ENCODE peak calls at places on chromosome 1, in nine cellular contexts. C, X, V, A, T, K, Y, G and D are unnamed samples.

GRCh38 chr1:201063190-201063544 is 39.7 kb upstream of the KIF21B start:
- DNase-seq in C (no peak), X (no peak), V (no peak), A (no peak), T (no peak), K (no peak), Y (no peak), G (no peak), D (no peak)

GRCh38 chr1:202200112-202200548 is 6.5 kb downstream of the LGR6 start:
- DNase-seq in C (no peak), X (no peak), V (no peak), A (no peak), T (peak), K (peak), Y (no peak), G (peak), D (no peak)

GRCh38 chr1:230772457-230773395 is 25.5 kb downstream of the CAPN9 start:
- DNase-seq in C (peak), X (no peak), V (peak), A (no peak), T (peak), K (peak), Y (peak), G (no peak), D (peak)

GRCh38 chr1:109388884-109389637 is 8.7 kb downstream of the SORT1 start:
- DNase-seq in C (no peak), X (no peak), V (no peak), A (no peak), T (no peak), K (no peak), Y (no peak), G (no peak), D (no peak)

GRCh38 chr1:36322786-36323635 is 434 bp downstream of the EVA1B start:
- DNase-seq in C (peak), X (peak), V (peak), A (peak), T (peak), K (peak), Y (no peak), G (peak), D (peak)

GRCh38 chr1:66510407-66510806 is 23.5 kb upstream of the SGIP1 start:
- DNase-seq in C (no peak), X (no peak), V (no peak), A (no peak), T (no peak), K (no peak), Y (no peak), G (no peak), D (no peak)

GRCh38 chr1:30984991-30985503 is 76.5 kb upstream of the SDC3 start:
- DNase-seq in C (no peak), X (no peak), V (no peak), A (no peak), T (no peak), K (no peak), Y (no peak), G (no peak), D (no peak)

GRCh38 chr1:207920481-207921050 is 9.6 kb upstream of the CD34 start:
- DNase-seq in C (no peak), X (peak), V (no peak), A (peak), T (no peak), K (no peak), Y (no peak), G (no peak), D (no peak)

GRCh38 chr1:205275133-205275532 is 46.4 kb downstream of the NUAK2 start:
- DNase-seq in C (no peak), X (no peak), V (no peak), A (no peak), T (no peak), K (peak), Y (no peak), G (peak), D (no peak)

GRCh38 chr1:210328746-210329488 is at the start of gene HHAT:
- DNase-seq in C (peak), X (peak), V (peak), A (peak), T (peak), K (peak), Y (peak), G (peak), D (peak)

GRCh38 chr1:218275823-218276222 is 9.3 kb upstream of the RRP15 start:
- DNase-seq in C (no peak), X (no peak), V (no peak), A (no peak), T (no peak), K (no peak), Y (no peak), G (no peak), D (no peak)

GRCh38 chr1:45926302-45926701 is 122.9 kb downstream of the MAST2 start:
- DNase-seq in C (no peak), X (no peak), V (no peak), A (no peak), T (no peak), K (no peak), Y (no peak), G (no peak), D (no peak)

GRCh38 chr1:231779081-231779480 is 152.5 kb downstream of the DISC1 start:
- DNase-seq in C (no peak), X (no peak), V (no peak), A (no peak), T (no peak), K (no peak), Y (no peak), G (no peak), D (no peak)
- H3K27ac ChIP-seq in C (no peak), X (no peak), V (no peak), A (no peak), T (no peak), K (no peak), Y (peak), G (no peak), D (no peak)

GRCh38 chr1:150466964-150467363 is 20.3 kb upstream of the TARS2 start:
- DNase-seq in C (no peak), X (no peak), V (no peak), A (no peak), T (no peak), K (no peak), Y (no peak), G (no peak), D (no peak)
- TF ChIP-seq POLR2A in C (no peak), X (no peak), V (no peak), A (no peak), T (no peak), K (no peak), Y (no peak), G (no peak), D (no peak)

GRCh38 chr1:26855636-26856035 is 7.3 kb upstream of the SFN start:
- DNase-seq in C (no peak), X (no peak), V (no peak), A (peak), T (no peak), K (no peak), Y (no peak), G (no peak), D (no peak)

GRCh38 chr1:26853156-26853555 is 9.8 kb upstream of the SFN start:
- DNase-seq in C (peak), X (peak), V (peak), A (peak), T (peak), K (peak), Y (peak), G (peak), D (peak)

GRCh38 chr1:26856181-26856580 is 6.8 kb upstream of the SFN start:
- DNase-seq in C (no peak), X (no peak), V (no peak), A (peak), T (no peak), K (no peak), Y (no peak), G (no peak), D (no peak)

GRCh38 chr1:26853600-26853999 is 9.3 kb upstream of the SFN start:
- DNase-seq in C (no peak), X (no peak), V (no peak), A (peak), T (no peak), K (no peak), Y (no peak), G (no peak), D (no peak)

GRCh38 chr1:26854953-26855352 is 8.0 kb upstream of the SFN start:
- DNase-seq in C (no peak), X (no peak), V (no peak), A (peak), T (no peak), K (peak), Y (no peak), G (peak), D (no peak)
- H3K27ac ChIP-seq in C (no peak), X (no peak), V (no peak), A (no peak), T (no peak), K (no peak), Y (no peak), G (peak), D (no peak)

GRCh38 chr1:43205671-43206070 is 33.5 kb downstream of the CFAP57 start:
- DNase-seq in C (no peak), X (no peak), V (no peak), A (no peak), T (no peak), K (no peak), Y (no peak), G (no peak), D (no peak)

GRCh38 chr1:43207229-43207853 is 35.2 kb downstream of the CFAP57 start:
- DNase-seq in C (no peak), X (no peak), V (no peak), A (no peak), T (no peak), K (no peak), Y (no peak), G (no peak), D (no peak)

GRCh38 chr1:43204394-43204793 is 32.3 kb downstream of the CFAP57 start:
- DNase-seq in C (no peak), X (no peak), V (no peak), A (no peak), T (no peak), K (no peak), Y (no peak), G (no peak), D (no peak)

GRCh38 chr1:43203859-43204258 is 31.7 kb downstream of the CFAP57 start:
- DNase-seq in C (no peak), X (no peak), V (no peak), A (no peak), T (no peak), K (no peak), Y (no peak), G (no peak), D (no peak)

GRCh38 chr1:43206721-43207228 is 34.6 kb downstream of the CFAP57 start:
- DNase-seq in C (peak), X (no peak), V (no peak), A (no peak), T (no peak), K (no peak), Y (no peak), G (no peak), D (no peak)
- TF ChIP-seq POLR2A in C (no peak), X (no peak), V (no peak), A (no peak), T (no peak), K (no peak), Y (no peak), G (no peak), D (no peak)

DNA sequence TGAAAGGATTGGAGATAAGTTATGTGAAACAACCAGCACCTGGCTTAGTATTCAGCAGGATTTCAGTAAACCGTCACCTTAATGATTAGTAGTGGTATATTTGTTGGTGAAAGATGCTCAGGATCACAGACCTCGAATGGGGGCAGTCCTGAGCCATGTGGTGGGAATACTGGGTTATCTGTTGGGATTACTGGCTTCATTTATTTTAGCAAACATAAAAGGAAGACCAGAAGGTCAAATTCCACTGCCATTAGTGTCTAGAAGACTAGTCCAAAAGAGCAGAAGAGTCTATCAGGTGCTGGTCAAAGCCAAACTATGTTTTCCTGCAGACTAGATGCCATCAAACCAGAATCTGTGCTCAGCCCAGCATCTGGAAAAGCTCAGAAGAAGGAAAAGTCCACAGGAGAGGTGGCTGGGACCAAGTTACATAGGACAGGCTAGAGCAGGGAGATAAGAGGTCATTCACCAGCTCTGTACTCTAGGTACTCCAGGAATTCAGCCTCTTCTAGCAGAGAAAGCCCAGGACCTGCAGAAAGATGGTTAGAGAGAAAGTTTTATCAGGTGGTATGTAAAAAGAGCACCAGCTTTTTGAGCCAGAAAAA is 343.4 kb downstream of the PLPP3 start:
- DNase-seq in C (no peak), X (no peak), V (no peak), A (no peak), T (no peak), K (no peak), Y (no peak), G (no peak), D (no peak)
- H3K27ac ChIP-seq in C (no peak), X (no peak), V (no peak), A (no peak), T (no peak), K (no peak), Y (no peak), G (no peak), D (no peak)

DNA sequence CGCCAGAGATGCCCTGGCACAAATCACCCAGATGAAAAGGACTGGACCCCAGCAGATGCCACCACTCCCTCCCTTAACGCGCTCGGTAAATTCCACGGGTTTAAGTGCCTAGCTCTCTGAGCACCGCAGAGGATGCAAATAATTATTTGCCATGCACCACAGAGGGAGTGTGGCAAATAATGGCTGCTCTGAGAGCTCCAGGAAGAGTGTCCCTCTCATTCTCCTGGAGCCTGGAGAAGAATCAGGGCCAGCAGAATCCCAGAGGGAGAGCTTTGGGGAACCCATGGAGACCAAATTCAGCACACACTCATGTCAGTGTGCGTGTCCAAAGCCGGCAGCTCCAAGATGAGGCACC is 667 bp downstream of the HHIPL2 start:
- DNase-seq in C (no peak), X (no peak), V (no peak), A (no peak), T (no peak), K (no peak), Y (no peak), G (no peak), D (no peak)
- TF ChIP-seq POLR2A in C (no peak), X (no peak), V (no peak), A (no peak), T (no peak), K (no peak), Y (no peak), G (no peak), D (no peak)

GRCh38 chr1:149987297-149987595 is 23.3 kb downstream of the OTUD7B start:
- DNase-seq in C (no peak), X (no peak), V (no peak), A (no peak), T (no peak), K (no peak), Y (no peak), G (no peak), D (no peak)
- H3K27ac ChIP-seq in C (no peak), X (peak), V (no peak), A (no peak), T (no peak), K (no peak), Y (peak), G (no peak), D (no peak)